ENCODE peak calls at places on chromosomes 1 and 21, in four cellular contexts. S is fibroblast of pulmonary artery, D is body of pancreas, E is left ventricle myocardium inferior. T is an unnamed sample.

GRCh38 chr1:24384251-24385090 is 29.1 kb downstream of the STPG1 start:
- DNase-seq in S (peak), D (no peak), E (no peak), T (peak)

GRCh38 chr1:199173356-199173755 is 534.5 kb downstream of the PTPRC start:
- DNase-seq in S (no peak), D (no peak), E (no peak), T (peak)

GRCh38 chr1:234545512-234546386 is 64.2 kb downstream of the IRF2BP2 start:
- DNase-seq in S (no peak), D (peak), E (no peak), T (peak)

GRCh38 chr1:179129702-179130473 is 48.0 kb downstream of the TOR3A start:
- DNase-seq in S (peak), D (no peak), E (no peak), T (peak)

GRCh38 chr1:212281589-212281988 is 3.6 kb upstream of the PPP2R5A start:
- DNase-seq in S (peak), D (no peak), E (no peak), T (peak)

GRCh38 chr1:26993237-26994019 is at the start of gene TRNP1:
- DNase-seq in S (peak), D (peak), E (peak), T (peak)

GRCh38 chr1:120133228-120133927 is 42.9 kb downstream of the SEC22B start:
- DNase-seq in S (no peak), D (no peak), E (no peak), T (no peak)

GRCh38 chr1:157369808-157370521 is 182.3 kb downstream of the FCRL5 start:
- DNase-seq in S (peak), D (peak), E (no peak), T (peak)

GRCh38 chr1:107875689-107876088 is 89.3 kb downstream of the VAV3 start:
- DNase-seq in S (no peak), D (no peak), E (no peak), T (no peak)

GRCh38 chr1:109490029-109490933 is 3.6 kb upstream of the CYB561D1 start:
- DNase-seq in S (peak), D (peak), E (peak), T (peak)

GRCh38 chr1:21654209-21654608 is 14.9 kb downstream of the RAP1GAP start:
- DNase-seq in S (no peak), D (no peak), E (no peak), T (no peak)

GRCh38 chr1:25068316-25068715 is 138.2 kb upstream of the RUNX3 start:
- DNase-seq in S (no peak), D (no peak), E (no peak), T (no peak)

GRCh38 chr1:111907321-111907720 is 82.1 kb downstream of the KCND3 start:
- DNase-seq in S (no peak), D (no peak), E (no peak), T (no peak)

DNA sequence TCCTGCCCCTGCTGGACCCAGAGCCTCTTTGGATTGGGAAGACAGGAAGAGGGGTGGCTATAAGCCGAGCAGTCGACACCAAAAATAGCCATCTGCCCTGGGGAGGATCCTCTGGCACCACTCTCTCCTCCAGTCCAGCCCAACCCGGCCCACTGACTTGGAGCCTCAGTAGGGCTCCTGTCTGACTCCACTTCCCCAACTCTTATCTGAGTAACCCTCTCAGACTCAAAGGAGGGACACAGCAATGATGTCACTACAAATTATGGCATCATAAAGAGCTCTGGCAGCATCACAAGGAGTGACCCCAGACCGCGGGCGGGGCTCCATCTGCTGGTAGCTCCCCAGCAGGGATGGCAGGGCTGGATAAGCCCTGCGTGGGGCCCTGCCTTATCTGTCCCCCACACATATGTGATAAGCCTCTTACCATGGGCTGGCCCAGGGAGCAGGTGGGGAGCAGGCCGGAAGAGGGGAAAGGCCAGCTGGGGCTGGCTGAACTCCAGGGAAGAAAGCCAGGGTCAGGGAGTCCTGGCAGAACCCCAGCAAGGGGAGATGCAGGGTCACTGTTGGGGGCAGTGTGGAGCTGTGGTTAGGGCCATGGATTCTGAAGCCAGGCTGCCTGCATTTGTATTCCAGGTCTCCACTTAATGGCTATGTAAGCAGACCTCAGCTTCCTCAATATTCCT is 4.6 kb upstream of the SLC6A9 start:
- DNase-seq in S (peak), D (peak), E (peak), T (peak)
- TF ChIP-seq CTCF in S (peak), D (no peak), E (no peak), T (peak)

DNA sequence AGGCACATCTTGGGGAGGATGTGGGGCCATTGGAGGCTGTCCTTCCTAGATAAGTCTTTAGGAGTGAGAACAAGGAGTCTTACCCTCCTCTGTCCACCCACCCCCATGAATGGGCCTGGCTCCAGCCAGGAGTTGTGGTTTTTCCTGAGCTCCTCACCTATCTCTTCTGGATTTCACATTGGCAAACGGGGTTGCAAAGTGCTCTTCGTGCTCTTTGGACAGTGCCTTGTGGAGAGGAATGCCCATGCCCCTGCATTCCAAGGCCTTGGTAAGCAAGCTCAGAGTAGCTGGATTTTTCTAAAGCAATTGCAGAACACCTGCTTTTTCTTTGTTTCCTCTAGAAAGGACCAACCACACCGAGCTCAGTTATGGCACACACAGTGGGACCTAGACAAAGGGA is 152.1 kb upstream of the CAMK1G start:
- DNase-seq in S (no peak), D (no peak), E (no peak), T (no peak)
- H3K4me3 ChIP-seq in S (no peak), D (no peak), E (no peak), T (no peak)

DNA sequence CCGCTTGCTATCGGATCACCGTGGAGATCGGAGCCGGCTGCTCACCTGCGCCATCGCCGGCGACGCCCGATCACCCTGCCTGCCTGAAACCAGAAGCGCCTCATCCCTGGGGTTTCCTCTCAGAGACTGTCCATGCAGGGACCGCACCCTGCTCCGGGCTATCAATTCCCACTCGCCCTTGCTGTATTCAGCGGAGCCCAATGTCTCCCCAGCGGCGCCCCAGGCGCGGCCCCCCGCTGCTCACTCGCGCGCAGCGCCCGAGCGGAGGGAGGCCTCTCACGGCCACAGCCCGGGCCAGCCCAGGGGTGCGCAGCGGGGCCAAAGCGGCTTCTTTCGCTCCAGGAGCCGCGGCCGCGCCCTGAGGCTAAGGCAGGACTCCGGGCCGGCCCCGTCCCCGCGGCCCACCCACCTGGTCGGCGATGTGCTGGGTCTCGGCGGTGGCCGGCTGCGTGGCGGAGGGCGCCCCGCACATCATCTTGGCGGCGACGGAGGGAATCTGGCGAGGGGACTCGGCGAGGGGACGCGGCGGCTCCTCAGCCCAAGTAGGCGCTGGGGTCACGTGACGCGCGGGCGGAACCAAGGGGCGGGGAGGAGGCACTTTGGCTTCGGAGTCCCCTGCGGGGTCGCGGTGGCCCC is at the start of gene CSTB:
- DNase-seq in S (peak), D (peak), E (peak), T (peak)
- TF ChIP-seq CTCF in S (no peak), D (no peak), E (no peak), T (no peak)

GRCh38 chr1:7942701-7943029 is 2.0 kb upstream of the TNFRSF9 start:
- DNase-seq in S (no peak), D (no peak), E (no peak), T (no peak)
- H3K4me3 ChIP-seq in S (no peak), D (no peak), E (peak), T (peak)

GRCh38 chr1:221356693-221357092 is 385.2 kb downstream of the DUSP10 start:
- DNase-seq in S (no peak), D (no peak), E (no peak), T (no peak)
- TF ChIP-seq CTCF in S (peak), D (no peak), E (no peak), T (no peak)

GRCh38 chr1:203516906-203517305 is 23.0 kb downstream of the OPTC start:
- DNase-seq in S (no peak), D (no peak), E (no peak), T (no peak)

GRCh38 chr1:203517426-203517974 is 23.5 kb downstream of the OPTC start:
- DNase-seq in S (no peak), D (no peak), E (no peak), T (no peak)

GRCh38 chr1:203511513-203511912 is 17.6 kb downstream of the OPTC start:
- DNase-seq in S (peak), D (no peak), E (no peak), T (no peak)

GRCh38 chr1:203508463-203508862 is 14.5 kb downstream of the OPTC start:
- DNase-seq in S (no peak), D (no peak), E (peak), T (no peak)

GRCh38 chr1:203512830-203513578 is 19.1 kb downstream of the OPTC start:
- DNase-seq in S (peak), D (peak), E (no peak), T (peak)
- H3K4me3 ChIP-seq in S (no peak), D (no peak), E (no peak), T (no peak)